ENCODE peak calls at places on chromosome 21, in nine cellular contexts. G is SK-MEL-5; F is tibial nerve; J is left ventricle myocardium inferior; Y is WTC11; H is SK-N-DZ; T is cardiac muscle cell; P is stimulated activated CD4-positive, alpha-beta T cell treated with anti-CD3 and anti-CD28 coated beads, TNF-alpha, amount 100 ng/mL, for 1 hour; D is activated CD4-positive, alpha-beta T cell treated with anti-CD3 and anti-CD28 coated beads for 24 hours. S is an unnamed sample.

GRCh38 chr21:34908424-34909055 is 140.6 kb downstream of the RUNX1 start:
- DNase-seq in H (no peak), J (no peak), P (no peak), D (no peak), Y (no peak), G (no peak), T (peak), F (peak), S (no peak)

GRCh38 chr21:46151261-46151988 is 4.0 kb downstream of the FTCD start:
- DNase-seq in D (no peak), J (no peak), Y (peak), T (no peak), P (no peak), G (no peak), H (no peak), F (no peak), S (no peak)

GRCh38 chr21:39313042-39313456 is 383 bp downstream of the BRWD1 start:
- DNase-seq in Y (peak), F (peak), H (peak), D (peak), T (no peak), J (no peak), P (no peak), G (no peak), S (peak)

GRCh38 chr21:33434770-33435360 is 31.7 kb downstream of the IFNGR2 start:
- DNase-seq in Y (no peak), P (no peak), H (no peak), T (peak), J (no peak), D (peak), F (peak), G (peak), S (no peak)

GRCh38 chr21:45923146-45923545 is 58.4 kb upstream of the COL6A1 start:
- DNase-seq in P (peak), F (peak), H (no peak), Y (peak), G (peak), J (peak), D (peak), T (peak), S (peak)

GRCh38 chr21:45802425-45802824 is 158.9 kb downstream of the PCBP3 start:
- DNase-seq in G (no peak), P (no peak), D (no peak), H (no peak), T (no peak), F (no peak), J (no peak), Y (no peak), S (no peak)

GRCh38 chr21:38505654-38506523 is 7.6 kb upstream of the ERG start:
- DNase-seq in D (no peak), T (peak), Y (no peak), H (peak), P (no peak), F (peak), G (peak), J (no peak), S (peak)

GRCh38 chr21:26445440-26445839 is 127.6 kb downstream of the CYYR1 start:
- DNase-seq in F (no peak), T (peak), Y (no peak), G (no peak), P (no peak), J (no peak), H (no peak), D (no peak), S (no peak)

GRCh38 chr21:26170471-26171309 is at the start of gene APP:
- DNase-seq in Y (peak), P (peak), F (peak), D (peak), J (peak), H (peak), G (peak), T (peak), S (peak)

GRCh38 chr21:18204931-18205330 is 39.7 kb upstream of the CHODL start:
- DNase-seq in Y (no peak), T (no peak), F (no peak), D (no peak), G (peak), H (peak), P (no peak), J (no peak), S (no peak)

GRCh38 chr21:37561941-37562919 is 195.7 kb downstream of the DYRK1A start:
- DNase-seq in H (no peak), F (no peak), J (no peak), D (no peak), Y (no peak), T (no peak), G (no peak), P (no peak), S (no peak)

GRCh38 chr21:18661842-18662241 is 258.3 kb upstream of the TMPRSS15 start:
- DNase-seq in D (no peak), Y (no peak), T (no peak), G (no peak), H (no peak), J (no peak), P (no peak), F (no peak), S (no peak)

GRCh38 chr21:38912789-38913119 is 107.0 kb downstream of the ETS2 start:
- DNase-seq in P (no peak), Y (no peak), T (no peak), G (no peak), H (no peak), F (no peak), J (no peak), D (no peak), S (no peak)

GRCh38 chr21:42148097-42148496 is 70.8 kb upstream of the ABCG1 start:
- DNase-seq in D (no peak), H (no peak), Y (no peak), G (no peak), T (no peak), P (no peak), J (no peak), F (no peak), S (no peak)

GRCh38 chr21:35142036-35142825 is 93.1 kb upstream of the RUNX1 start:
- DNase-seq in T (no peak), D (no peak), G (no peak), Y (no peak), H (no peak), J (no peak), F (no peak), P (no peak), S (no peak)

GRCh38 chr21:45135122-45135521 is 60.7 kb downstream of the ADARB1 start:
- DNase-seq in J (no peak), P (no peak), H (no peak), F (no peak), D (no peak), G (no peak), T (no peak), Y (no peak), S (no peak)

S was measured in iPS-NIHi11.